ENCODE peak calls at places on chromosome 12, in six cellular contexts. M is IMR-90, C is GM12878, H is PC-3, J is astrocyte, W is fibroblast of lung. R is an unnamed sample.

GRCh38 chr12:79482323-79482722 is 208.4 kb downstream of the PAWR start:
- DNase-seq in M (no peak), C (no peak), H (no peak), J (no peak), W (no peak), R (no peak)

GRCh38 chr12:96036765-96037455 is 1.5 kb upstream of the LTA4H start:
- DNase-seq in M (peak; percentile 82), C (no peak), H (peak; percentile 81), J (peak; percentile 16), W (peak; percentile 82), R (peak; percentile 26)

GRCh38 chr12:28059678-28060077 is 87.1 kb upstream of the PTHLH start:
- DNase-seq in M (no peak), C (no peak), H (no peak), J (no peak), W (no peak), R (no peak)

GRCh38 chr12:50224026-50224692 is 57.0 kb upstream of the CERS5 start:
- DNase-seq in M (peak; percentile 61), C (no peak), H (peak; percentile 93), J (peak; percentile 71), W (no peak), R (peak; percentile 86)

GRCh38 chr12:79187032-79187431 is 322.5 kb downstream of the SYT1 start:
- DNase-seq in M (no peak), C (no peak), H (no peak), J (no peak), W (no peak), R (no peak)

GRCh38 chr12:126509587-126509986 is 1444.4 kb downstream of the AACS start:
- DNase-seq in M (no peak), C (no peak), H (no peak), J (no peak), W (no peak), R (no peak)

GRCh38 chr12:32176606-32177005 is 70.0 kb downstream of the BICD1 start:
- DNase-seq in M (no peak), C (no peak), H (peak; percentile 74), J (no peak), W (peak; percentile 11), R (no peak)

GRCh38 chr12:124915249-124916236 is 1.1 kb upstream of the UBC start:
- DNase-seq in M (peak; percentile 21), C (no peak), H (peak; percentile 45), J (no peak), W (peak; percentile 51), R (peak; percentile 68)

GRCh38 chr12:46627686-46628085 is 198.1 kb downstream of the SLC38A4 start:
- DNase-seq in M (peak; percentile 61), C (no peak), H (no peak), J (peak; percentile 12), W (peak; percentile 6), R (peak; percentile 26)

GRCh38 chr12:104549820-104550480 is 93.2 kb downstream of the CHST11 start:
- DNase-seq in M (peak; percentile 29), C (no peak), H (no peak), J (peak; percentile 52), W (peak; percentile 9), R (peak; percentile 55)
- H3K9ac ChIP-seq in M (no peak overlapping the region), C (no peak overlapping the region), H (no peak overlapping the region), J (no peak overlapping the region), W (no peak overlapping the region), R (no peak overlapping the region)

GRCh38 chr12:57753938-57754337 is 965 bp upstream of the MARCHF9 start:
- DNase-seq in M (no peak), C (no peak), H (no peak), J (no peak), W (no peak), R (no peak)

GRCh38 chr12:57750561-57751431 is 1.3 kb downstream of the CDK4 start:
- DNase-seq in M (peak; percentile 12), C (no peak), H (no peak), J (no peak), W (no peak), R (no peak)

GRCh38 chr12:57751432-57751787 is 700 bp downstream of the CDK4 start:
- DNase-seq in M (no peak), C (no peak), H (no peak), J (no peak), W (no peak), R (no peak)

GRCh38 chr12:57752668-57753000 is 524 bp upstream of the CDK4 start:
- DNase-seq in M (no peak), C (no peak), H (no peak), J (no peak), W (no peak), R (no peak)

GRCh38 chr12:57751788-57752667 is at the start of gene CDK4:
- DNase-seq in M (peak; percentile 100), C (peak; percentile 99), H (peak; percentile 99), J (peak; percentile 99), W (peak; percentile 100), R (peak; percentile 99)
- H3K4me1 ChIP-seq in M (peaks cover 7% of the 10 kb centered on the region), C (peaks cover 27% of the 10 kb centered on the region), H (peaks cover 31% of the 10 kb centered on the region), J (peaks cover 21% of the 10 kb centered on the region), W (peaks cover 4% of the 10 kb centered on the region), R (peaks cover 35% of the 10 kb centered on the region)

GRCh38 chr12:71354871-71355270 is 84.7 kb upstream of the LGR5 start:
- DNase-seq in M (no peak), C (no peak), H (no peak), J (no peak), W (no peak), R (no peak)
- H3K9ac ChIP-seq in M (no peak overlapping the region), C (no peak overlapping the region), H (no peak overlapping the region), J (no peak overlapping the region), W (no peak overlapping the region), R (no peak overlapping the region)

DNA sequence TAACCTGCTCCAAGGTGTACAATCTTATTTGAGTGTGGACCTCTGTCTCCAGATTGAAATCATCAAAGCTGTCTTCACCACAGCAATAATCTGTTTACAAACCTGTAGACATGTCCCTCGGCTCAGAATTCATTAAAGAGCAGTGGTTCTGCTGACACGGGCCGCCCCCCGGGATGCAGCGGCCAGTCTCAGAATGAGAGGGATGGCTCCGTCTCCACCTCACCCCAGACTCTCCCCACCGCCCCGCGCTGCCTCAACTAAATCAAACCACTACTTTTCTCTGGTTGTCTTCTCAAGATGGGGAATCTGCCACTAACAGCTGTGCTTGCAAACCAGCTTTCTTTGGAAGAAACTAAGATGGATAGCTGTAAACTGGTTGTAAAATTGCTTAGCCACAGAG is 56.2 kb downstream of the SLC15A4 start:
- DNase-seq in M (no peak), C (no peak), H (no peak), J (no peak), W (no peak), R (no peak)
- H3K4me1 ChIP-seq in M (no peaks in the 10 kb centered on the region), C (no peaks in the 10 kb centered on the region), H (no peaks in the 10 kb centered on the region), J (no peaks in the 10 kb centered on the region), W (no peaks in the 10 kb centered on the region), R (no peaks in the 10 kb centered on the region)

GRCh38 chr12:85805654-85806053 is 30.6 kb downstream of the RASSF9 start:
- DNase-seq in M (no peak), C (no peak), H (no peak), J (peak; percentile 91), W (no peak), R (no peak)
- H3K9ac ChIP-seq in M (no peak overlapping the region), C (no peak overlapping the region), H (no peak overlapping the region), J (no peak overlapping the region), W (no peak overlapping the region), R (no peak overlapping the region)

DNA sequence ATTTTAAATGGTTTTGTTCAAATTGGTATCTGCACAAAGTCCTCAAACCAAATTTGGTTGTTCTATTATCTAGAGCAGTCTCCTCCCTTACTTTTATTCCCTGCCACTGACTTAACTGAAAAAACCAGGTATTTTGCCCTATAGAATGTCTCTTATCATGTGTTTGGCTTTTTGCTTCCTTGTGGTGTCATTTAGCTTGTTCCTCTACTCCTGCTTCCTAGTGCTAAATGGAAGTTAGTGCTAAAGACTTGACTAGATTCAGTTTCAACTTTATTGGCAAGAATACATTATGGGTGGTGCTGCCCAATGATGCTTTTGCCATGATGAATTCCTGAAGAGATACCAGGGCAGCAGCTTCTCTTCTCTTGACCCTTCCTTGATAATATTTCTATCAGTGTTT is 29.7 kb downstream of the PLXNC1 start:
- DNase-seq in M (no peak), C (no peak), H (no peak), J (no peak), W (no peak), R (no peak)
- H3K4me1 ChIP-seq in M (peaks cover 8% of the 10 kb centered on the region), C (peaks cover 36% of the 10 kb centered on the region), H (peaks cover 30% of the 10 kb centered on the region), J (peaks cover 17% of the 10 kb centered on the region), W (no peaks in the 10 kb centered on the region), R (peaks cover 4% of the 10 kb centered on the region)

GRCh38 chr12:915090-915489 is 34.4 kb downstream of the RAD52 start:
- DNase-seq in M (no peak), C (no peak), H (peak; percentile 32), J (no peak), W (no peak), R (no peak)
- H3K9ac ChIP-seq in M (no peak overlapping the region), C (no peak overlapping the region), H (peak overlapping the region; percentile 91), J (peak overlapping the region; percentile 74), W (no peak overlapping the region), R (no peak overlapping the region)

DNA sequence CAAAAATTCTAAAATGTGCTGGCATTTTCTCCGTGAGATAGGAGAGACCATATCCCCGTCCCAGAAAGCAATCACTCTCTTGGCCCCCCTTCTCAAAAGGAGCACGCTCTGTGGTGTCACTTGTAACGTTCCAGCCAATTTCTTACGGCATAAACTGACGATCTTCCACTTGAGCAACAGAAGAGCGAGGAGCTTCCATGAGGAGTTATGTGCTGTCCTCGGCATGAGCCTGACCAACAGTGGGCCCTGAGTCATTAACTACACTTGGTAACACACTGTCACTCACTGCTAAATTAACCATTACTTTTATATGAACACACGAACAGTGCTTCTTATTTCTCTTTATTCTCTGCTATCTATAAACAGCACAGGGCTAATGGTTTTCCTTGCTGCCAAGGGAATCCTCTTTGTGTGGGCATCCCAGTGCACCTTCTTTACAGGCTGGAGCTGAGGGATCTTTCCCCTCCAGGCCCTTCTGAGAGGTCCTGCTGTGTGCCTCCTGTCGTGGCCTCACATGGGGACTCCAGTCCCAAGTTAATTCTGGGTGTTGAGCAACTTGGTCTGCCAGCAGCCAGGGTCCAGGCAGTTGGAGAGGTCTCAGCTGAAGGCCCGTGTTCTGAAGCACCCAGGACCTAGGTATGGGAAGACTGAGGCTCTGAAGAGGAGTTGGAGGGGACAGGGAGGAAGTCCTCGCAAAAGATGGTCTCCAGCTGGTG is 9.4 kb downstream of the SLC6A13 start:
- DNase-seq in M (no peak), C (no peak), H (no peak), J (no peak), W (no peak), R (no peak)
- H3K4me1 ChIP-seq in M (no peaks in the 10 kb centered on the region), C (no peaks in the 10 kb centered on the region), H (no peaks in the 10 kb centered on the region), J (no peaks in the 10 kb centered on the region), W (no peaks in the 10 kb centered on the region), R (no peaks in the 10 kb centered on the region)

DNA sequence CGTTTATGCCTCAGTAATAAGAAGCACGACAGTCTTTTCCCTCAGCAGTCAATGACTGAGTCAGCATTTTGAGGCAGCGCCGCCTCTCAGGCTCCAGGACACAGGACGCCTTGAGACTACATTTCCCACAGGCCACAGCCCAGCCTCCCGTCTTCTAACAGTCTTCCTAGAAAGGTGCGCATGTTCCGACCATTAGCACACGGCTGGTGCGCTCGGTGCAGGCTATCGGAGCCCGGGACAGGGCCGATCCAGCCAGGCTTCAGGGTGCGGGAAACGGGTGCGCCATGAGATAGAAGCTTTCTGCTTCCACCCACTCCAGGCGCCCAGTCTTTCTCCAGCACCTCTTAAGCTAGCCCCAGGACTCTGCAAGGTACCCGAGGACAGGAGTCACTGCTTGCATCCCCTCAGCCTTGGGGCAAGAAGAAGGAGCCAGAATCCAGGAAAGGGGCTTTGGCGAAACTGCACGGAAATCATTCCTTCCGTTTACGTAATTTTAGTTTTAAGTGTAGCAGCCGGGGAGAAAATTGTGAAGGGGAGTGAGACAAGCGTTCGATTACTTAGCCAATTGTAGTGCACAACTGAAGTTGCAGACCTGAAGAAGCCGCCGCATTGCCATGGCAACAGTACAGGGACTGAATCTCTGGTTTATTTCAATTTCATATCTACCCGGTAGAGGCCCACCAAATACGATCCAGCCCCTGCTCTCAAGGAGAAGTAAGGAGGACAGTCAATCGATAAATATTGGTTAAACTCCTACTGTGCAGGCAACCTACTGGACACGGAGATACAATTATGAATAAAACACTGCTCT is 53.9 kb downstream of the ZNF641 start:
- DNase-seq in M (peak; percentile 55), C (no peak), H (peak; percentile 70), J (peak; percentile 73), W (peak; percentile 69), R (peak; percentile 81)
- H3K9ac ChIP-seq in M (no peak overlapping the region), C (no peak overlapping the region), H (no peak overlapping the region), J (peak overlapping the region; percentile 60), W (no peak overlapping the region), R (peak overlapping the region; percentile 2)